ENCODE peak calls at places on chromosomes 5 and 9, in four cellular contexts. One of them, this sample, is unnamed.

GRCh38 chr5:128084228-128085167 is 932 bp downstream of the SLC12A2 start:
- DNase-seq in neuronal stem cell: peak; percentile 18
- DNase-seq in HCT116: no peak
- DNase-seq in mammary epithelial cell: peak; percentile 70
- DNase-seq in this sample: peak; percentile 59

GRCh38 chr5:140574165-140574564 is 9.5 kb downstream of the SLC35A4 start:
- DNase-seq in mammary epithelial cell: no peak
- DNase-seq in neuronal stem cell: no peak
- DNase-seq in HCT116: no peak
- DNase-seq in this sample: no peak

GRCh38 chr5:61401726-61402125 is 69.7 kb downstream of the ZSWIM6 start:
- DNase-seq in HCT116: no peak
- DNase-seq in neuronal stem cell: no peak
- DNase-seq in mammary epithelial cell: peak; percentile 65
- DNase-seq in this sample: peak; percentile 40

GRCh38 chr5:1016036-1016435 is 7.4 kb downstream of the NKD2 start:
- DNase-seq in mammary epithelial cell: no peak
- DNase-seq in HCT116: no peak
- DNase-seq in neuronal stem cell: no peak
- DNase-seq in this sample: no peak

GRCh38 chr9:116662633-116663032 is 24.5 kb upstream of the TRIM32 start:
- DNase-seq in neuronal stem cell: no peak
- DNase-seq in mammary epithelial cell: no peak
- DNase-seq in HCT116: no peak
- DNase-seq in this sample: peak; percentile 66

GRCh38 chr5:181189363-181189961 is 15.5 kb downstream of the TRIM7 start:
- DNase-seq in HCT116: no peak
- DNase-seq in neuronal stem cell: no peak
- DNase-seq in mammary epithelial cell: peak; percentile 42
- DNase-seq in this sample: peak; percentile 73

GRCh38 chr9:61634192-61634591 is 444.4 kb downstream of the SPATA31A7 start:
- DNase-seq in HCT116: no peak
- DNase-seq in neuronal stem cell: no peak
- DNase-seq in mammary epithelial cell: no peak
- DNase-seq in this sample: no peak

GRCh38 chr5:93497101-93497500 is 83.9 kb downstream of the NR2F1-AS1 start:
- DNase-seq in HCT116: no peak
- DNase-seq in mammary epithelial cell: no peak
- DNase-seq in neuronal stem cell: no peak
- DNase-seq in this sample: peak; percentile 15

GRCh38 chr5:76544268-76544926 is 78.8 kb downstream of the F2RL2 start:
- DNase-seq in mammary epithelial cell: peak; percentile 16
- DNase-seq in HCT116: peak; percentile 31
- DNase-seq in neuronal stem cell: peak; percentile 8
- DNase-seq in this sample: no peak

GRCh38 chr9:36878986-36879982 is 154.8 kb downstream of the PAX5 start:
- DNase-seq in HCT116: no peak
- DNase-seq in neuronal stem cell: no peak
- DNase-seq in mammary epithelial cell: no peak
- DNase-seq in this sample: no peak

GRCh38 chr9:14278291-14278721 is 35.6 kb downstream of the NFIB start:
- DNase-seq in HCT116: no peak
- DNase-seq in neuronal stem cell: no peak
- DNase-seq in mammary epithelial cell: peak; percentile 89
- DNase-seq in this sample: peak; percentile 71

GRCh38 chr9:14277761-14278160 is 36.2 kb downstream of the NFIB start:
- DNase-seq in mammary epithelial cell: no peak
- DNase-seq in HCT116: no peak
- DNase-seq in neuronal stem cell: no peak
- DNase-seq in this sample: no peak

GRCh38 chr9:14279671-14280070 is 34.3 kb downstream of the NFIB start:
- DNase-seq in mammary epithelial cell: no peak
- DNase-seq in HCT116: no peak
- DNase-seq in neuronal stem cell: no peak
- DNase-seq in this sample: no peak

GRCh38 chr9:14283276-14283675 is 30.7 kb downstream of the NFIB start:
- DNase-seq in mammary epithelial cell: no peak
- DNase-seq in HCT116: no peak
- DNase-seq in neuronal stem cell: no peak
- DNase-seq in this sample: peak; percentile 43

GRCh38 chr9:14281136-14281795 is 32.7 kb downstream of the NFIB start:
- DNase-seq in mammary epithelial cell: no peak
- DNase-seq in HCT116: no peak
- DNase-seq in neuronal stem cell: no peak
- DNase-seq in this sample: peak; percentile 36
- H3K9ac ChIP-seq in mammary epithelial cell: no peak overlapping the region
- H3K9ac ChIP-seq in HCT116: no peak overlapping the region
- H3K9ac ChIP-seq in neuronal stem cell: no peak overlapping the region
- H3K9ac ChIP-seq in this sample: no peak overlapping the region

DNA sequence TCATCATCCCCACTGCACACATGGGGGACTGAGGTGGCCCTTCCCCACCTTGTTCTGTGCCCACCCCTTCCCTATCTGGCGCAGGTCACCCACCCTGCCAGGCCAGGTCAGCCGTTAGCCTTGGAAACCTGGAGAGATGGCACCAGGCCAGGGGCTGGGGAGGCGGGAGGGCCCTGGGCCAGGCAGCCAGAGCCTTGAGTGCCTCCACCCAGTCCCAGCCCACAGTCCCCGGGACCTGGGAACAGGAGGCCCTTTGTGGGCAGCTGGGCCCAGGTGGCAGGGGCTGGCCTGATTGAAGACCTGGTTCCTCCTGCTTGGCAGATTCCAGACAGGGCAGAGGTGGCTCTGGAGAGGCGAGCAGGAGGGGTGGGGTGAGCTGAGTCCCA is 70.6 kb downstream of the LRSAM1 start:
- DNase-seq in mammary epithelial cell: peak; percentile 63
- DNase-seq in neuronal stem cell: no peak
- DNase-seq in HCT116: no peak
- DNase-seq in this sample: no peak
- H3K9ac ChIP-seq in mammary epithelial cell: peak overlapping the region; percentile 41
- H3K9ac ChIP-seq in neuronal stem cell: no peak overlapping the region
- H3K9ac ChIP-seq in HCT116: no peak overlapping the region
- H3K9ac ChIP-seq in this sample: peak overlapping the region; percentile 67

GRCh38 chr9:38065369-38066075 is 3.5 kb downstream of the SHB start:
- DNase-seq in HCT116: no peak
- DNase-seq in neuronal stem cell: no peak
- DNase-seq in mammary epithelial cell: no peak
- DNase-seq in this sample: no peak

GRCh38 chr9:38064842-38065368 is 4.1 kb downstream of the SHB start:
- DNase-seq in mammary epithelial cell: no peak
- DNase-seq in HCT116: no peak
- DNase-seq in neuronal stem cell: no peak
- DNase-seq in this sample: no peak

GRCh38 chr9:38067611-38067891 is 1.5 kb downstream of the SHB start:
- DNase-seq in mammary epithelial cell: no peak
- DNase-seq in HCT116: no peak
- DNase-seq in neuronal stem cell: no peak
- DNase-seq in this sample: peak; percentile 47

GRCh38 chr9:38066907-38067610 is 2.0 kb downstream of the SHB start:
- DNase-seq in neuronal stem cell: no peak
- DNase-seq in HCT116: no peak
- DNase-seq in mammary epithelial cell: peak; percentile 45
- DNase-seq in this sample: peak; percentile 74

DNA sequence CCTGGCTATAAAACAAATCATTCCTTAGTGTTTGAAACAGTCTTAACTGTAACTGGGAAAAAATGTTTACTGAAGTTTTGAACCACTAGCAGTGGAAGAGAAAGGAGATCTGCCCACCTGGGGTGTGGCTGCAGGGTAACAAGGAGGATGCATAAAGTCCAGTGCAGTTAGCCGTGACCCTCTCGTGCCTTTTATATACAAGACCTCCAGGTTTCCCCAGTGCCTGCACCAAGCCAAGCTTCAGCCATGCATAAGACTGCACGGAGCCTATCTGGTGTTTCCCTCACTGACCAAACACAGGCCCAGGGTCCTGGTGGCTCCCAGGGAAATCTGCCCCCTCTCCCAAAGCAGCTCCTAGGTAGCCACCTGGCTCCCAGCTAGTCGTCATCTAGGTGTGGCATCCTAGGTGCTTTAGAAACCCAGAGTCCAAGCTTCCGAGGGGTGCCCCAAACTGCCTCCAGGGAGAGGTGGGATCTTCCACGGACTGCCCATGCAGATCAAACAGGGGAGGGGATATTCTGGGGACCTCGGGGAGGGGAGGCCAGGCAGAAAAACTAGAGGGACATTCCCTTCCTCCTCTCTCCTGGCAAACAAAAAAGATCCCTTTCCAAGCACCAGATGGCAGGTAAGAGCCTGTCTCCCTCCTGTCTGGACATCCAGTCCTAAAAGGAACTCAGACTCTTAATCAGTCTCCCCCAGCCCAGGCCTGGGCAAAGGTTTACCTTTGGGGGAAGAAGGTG is 2.7 kb downstream of the SHB start:
- DNase-seq in HCT116: no peak
- DNase-seq in neuronal stem cell: no peak
- DNase-seq in mammary epithelial cell: peak; percentile 52
- DNase-seq in this sample: no peak
- H3K9ac ChIP-seq in HCT116: peak overlapping the region; percentile 93
- H3K9ac ChIP-seq in neuronal stem cell: peak overlapping the region; percentile 22
- H3K9ac ChIP-seq in mammary epithelial cell: peak overlapping the region; percentile 70
- H3K9ac ChIP-seq in this sample: peak overlapping the region; percentile 87

DNA sequence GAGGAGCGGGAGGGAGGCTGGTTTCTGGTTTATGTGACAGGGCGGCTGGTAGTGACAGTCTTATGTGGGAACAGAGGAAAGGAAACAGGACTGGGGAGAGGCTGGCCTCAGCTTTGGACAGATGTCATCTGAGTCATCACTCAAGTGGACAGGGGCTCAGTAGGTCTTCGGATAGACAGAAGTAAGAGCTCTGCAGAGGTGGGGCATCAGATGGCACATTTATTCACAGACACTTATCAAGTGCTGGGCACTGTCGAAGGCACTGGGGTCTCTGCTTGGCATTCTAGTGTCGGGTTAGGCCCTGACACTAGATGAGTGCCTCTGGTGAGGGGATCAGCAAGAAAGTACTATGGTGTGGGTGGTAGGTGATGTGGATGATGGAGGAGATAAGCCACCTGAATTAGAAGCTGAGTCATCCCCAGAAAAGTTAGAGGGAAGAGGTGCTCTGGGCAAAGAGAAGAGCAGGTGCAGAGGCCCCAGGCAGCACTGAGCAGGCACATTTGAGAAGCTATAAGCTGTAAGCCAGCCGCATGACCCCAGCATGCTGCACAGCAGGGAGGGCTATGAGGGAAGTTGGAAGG is 27.4 kb downstream of the MAML1 start:
- DNase-seq in HCT116: no peak
- DNase-seq in mammary epithelial cell: peak; percentile 15
- DNase-seq in neuronal stem cell: no peak
- DNase-seq in this sample: no peak
- H3K9ac ChIP-seq in HCT116: no peak overlapping the region
- H3K9ac ChIP-seq in mammary epithelial cell: no peak overlapping the region
- H3K9ac ChIP-seq in neuronal stem cell: no peak overlapping the region
- H3K9ac ChIP-seq in this sample: no peak overlapping the region

DNA sequence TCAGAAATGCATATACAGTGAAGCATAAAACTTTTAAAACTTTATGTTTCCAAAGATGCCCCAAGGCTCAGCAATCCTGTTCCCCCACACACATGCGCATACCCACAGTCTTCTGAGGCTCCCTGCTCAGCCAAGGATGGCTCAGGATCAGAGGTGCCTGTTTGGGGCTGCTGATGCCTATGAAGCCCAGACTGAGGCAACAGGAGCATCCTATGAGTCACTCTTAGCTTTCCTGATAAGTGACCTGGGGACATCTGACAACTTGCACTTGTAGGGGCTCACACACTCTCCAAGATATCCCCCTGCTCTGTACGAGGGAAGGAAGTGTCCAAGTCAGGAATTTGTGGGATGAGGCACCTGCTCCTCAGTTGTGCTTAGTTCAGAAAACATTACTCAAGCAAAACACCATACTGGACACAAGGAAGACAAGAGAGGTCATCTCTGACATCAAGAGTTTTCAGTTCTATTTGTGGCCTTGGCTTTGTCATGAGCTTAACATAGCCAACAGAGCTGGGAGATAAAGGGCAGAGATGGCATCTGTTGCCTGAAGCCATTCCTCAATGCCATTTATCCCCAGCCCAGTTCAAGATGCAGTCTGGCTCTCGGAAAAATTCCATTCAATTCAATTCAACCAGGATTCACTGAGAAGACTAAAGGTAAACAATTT is 62.3 kb downstream of the NIPSNAP3B start:
- DNase-seq in mammary epithelial cell: no peak
- DNase-seq in HCT116: no peak
- DNase-seq in neuronal stem cell: no peak
- DNase-seq in this sample: no peak
- H3K9ac ChIP-seq in mammary epithelial cell: no peak overlapping the region
- H3K9ac ChIP-seq in HCT116: no peak overlapping the region
- H3K9ac ChIP-seq in neuronal stem cell: no peak overlapping the region
- H3K9ac ChIP-seq in this sample: no peak overlapping the region

DNA sequence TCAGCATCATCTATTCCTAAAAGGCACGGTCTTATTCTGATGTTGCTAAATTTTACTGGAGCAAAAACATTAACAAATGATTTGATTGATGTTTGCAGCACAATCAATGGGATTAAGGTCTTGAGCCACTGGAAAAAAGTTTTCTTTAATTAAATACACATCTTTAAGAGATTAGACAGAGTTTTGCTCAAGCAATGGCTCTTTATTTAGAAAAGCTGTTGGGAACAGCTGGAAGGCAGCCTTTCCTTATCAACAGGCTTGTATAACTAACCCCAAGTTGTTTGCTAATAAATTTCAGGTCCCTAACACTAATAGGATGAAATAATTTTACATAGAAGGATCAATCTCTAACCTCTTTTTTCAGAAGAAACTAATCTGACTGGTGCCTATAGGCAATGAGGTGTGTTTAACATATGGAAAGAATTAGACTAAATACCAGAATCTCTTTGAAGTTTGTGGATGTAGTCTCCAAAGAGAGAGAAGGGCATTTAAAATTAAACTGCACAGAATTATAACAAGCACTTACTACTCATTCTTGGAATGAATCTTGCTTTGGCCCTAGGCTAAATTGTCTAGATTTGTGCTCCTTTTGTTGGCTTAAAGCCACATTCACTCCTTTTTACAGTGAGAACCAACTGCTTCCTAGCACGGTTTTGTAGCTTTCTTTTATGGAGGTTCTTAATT is 67.3 kb upstream of the TNFAIP8 start:
- DNase-seq in HCT116: no peak
- DNase-seq in neuronal stem cell: no peak
- DNase-seq in mammary epithelial cell: peak; percentile 54
- DNase-seq in this sample: peak; percentile 76
- H3K9ac ChIP-seq in HCT116: no peak overlapping the region
- H3K9ac ChIP-seq in neuronal stem cell: no peak overlapping the region
- H3K9ac ChIP-seq in mammary epithelial cell: peak overlapping the region; percentile 14
- H3K9ac ChIP-seq in this sample: no peak overlapping the region

DNA sequence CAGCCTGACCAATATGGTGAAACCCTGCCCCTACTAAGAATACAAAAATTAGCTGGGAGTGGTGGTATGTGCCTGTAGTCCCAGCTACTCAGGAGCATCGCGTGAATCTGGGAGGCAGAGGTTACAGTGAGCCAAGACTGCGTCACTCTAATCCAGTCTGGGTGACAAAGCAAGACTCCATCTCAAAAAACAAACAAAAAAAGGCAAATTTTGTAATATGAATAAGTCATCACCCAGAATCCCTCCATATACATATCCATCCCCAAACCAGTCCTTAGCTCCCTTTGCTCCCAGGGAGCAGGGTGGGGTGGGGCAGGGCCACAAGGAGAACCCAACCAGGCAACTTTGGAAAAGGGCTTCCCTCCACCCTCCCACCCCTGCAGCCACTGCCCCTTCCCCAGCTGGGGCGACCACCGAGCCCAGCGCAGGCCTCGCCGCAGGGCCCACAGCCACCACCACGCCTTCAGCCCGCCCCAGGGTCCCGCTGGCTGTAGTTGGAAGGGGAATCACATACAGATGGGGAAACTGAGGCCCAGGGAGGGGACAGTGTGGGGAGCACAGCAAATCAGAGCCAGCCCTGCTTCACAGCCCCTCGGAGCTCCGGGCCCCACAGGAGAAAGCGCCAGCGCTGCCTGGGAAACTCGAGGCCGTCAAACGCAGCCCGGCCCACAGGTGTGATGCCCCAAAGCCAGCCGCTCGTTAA is 7.8 kb downstream of the NOTCH1 start:
- DNase-seq in HCT116: no peak
- DNase-seq in mammary epithelial cell: no peak
- DNase-seq in neuronal stem cell: no peak
- DNase-seq in this sample: peak; percentile 22
- H3K9ac ChIP-seq in HCT116: no peak overlapping the region
- H3K9ac ChIP-seq in mammary epithelial cell: no peak overlapping the region
- H3K9ac ChIP-seq in neuronal stem cell: no peak overlapping the region
- H3K9ac ChIP-seq in this sample: no peak overlapping the region